ENCODE peak calls at places on chromosome 16, in nine cellular contexts. F, M, I, J, V, A, X, O and C are unnamed samples.
A peak's percentile ranks its signal among the peaks of the same experiment; 100 is the strongest.

GRCh38 chr16:49474741-49475140 is 101.1 kb downstream of the C16orf78 start:
- DNase-seq in F (peak; percentile 8), M (no peak), I (no peak), J (no peak), V (no peak), A (no peak), X (no peak), O (no peak), C (peak; percentile 30)

GRCh38 chr16:22152316-22152715 is 10.0 kb upstream of the SDR42E2 start:
- DNase-seq in F (no peak), M (no peak), I (no peak), J (no peak), V (no peak), A (no peak), X (no peak), O (no peak), C (no peak)

GRCh38 chr16:78210305-78210704 is 110.9 kb downstream of the WWOX start:
- DNase-seq in F (no peak), M (no peak), I (no peak), J (no peak), V (peak; percentile 94), A (no peak), X (no peak), O (no peak), C (no peak)

GRCh38 chr16:51535591-51535990 is 384.5 kb upstream of the SALL1 start:
- DNase-seq in F (no peak), M (no peak), I (no peak), J (no peak), V (no peak), A (no peak), X (no peak), O (no peak), C (no peak)

GRCh38 chr16:81004646-81005353 is 1.9 kb downstream of the CMC2 start:
- DNase-seq in F (no peak), M (peak; percentile 29), I (no peak), J (no peak), V (peak; percentile 67), A (no peak), X (peak; percentile 25), O (no peak), C (no peak)

GRCh38 chr16:53932975-53933374 is 229.0 kb downstream of the FTO start:
- DNase-seq in F (no peak), M (no peak), I (no peak), J (no peak), V (no peak), A (no peak), X (no peak), O (no peak), C (no peak)

GRCh38 chr16:12321363-12321762 is 344.8 kb downstream of the SNX29 start:
- DNase-seq in F (no peak), M (no peak), I (no peak), J (no peak), V (no peak), A (no peak), X (peak; percentile 73), O (no peak), C (no peak)

GRCh38 chr16:54651851-54652770 is 278.6 kb upstream of the IRX5 start:
- DNase-seq in F (no peak), M (no peak), I (no peak), J (no peak), V (peak; percentile 82), A (no peak), X (no peak), O (no peak), C (no peak)

GRCh38 chr16:52128407-52128806 is 418.5 kb downstream of the TOX3 start:
- DNase-seq in F (no peak), M (no peak), I (no peak), J (no peak), V (no peak), A (no peak), X (no peak), O (no peak), C (no peak)

GRCh38 chr16:51971184-51971583 is 575.8 kb downstream of the TOX3 start:
- DNase-seq in F (peak; percentile 46), M (peak; percentile 17), I (no peak), J (no peak), V (peak; percentile 63), A (no peak), X (peak; percentile 10), O (no peak), C (no peak)

GRCh38 chr16:81625544-81626152 is 153.4 kb upstream of the PLCG2 start:
- DNase-seq in F (no peak), M (no peak), I (peak; percentile 95), J (peak; percentile 78), V (peak; percentile 75), A (peak; percentile 67), X (no peak), O (peak; percentile 78), C (peak; percentile 75)

GRCh38 chr16:82694239-82694874 is 67.6 kb downstream of the CDH13 start:
- DNase-seq in F (no peak), M (no peak), I (no peak), J (no peak), V (peak; percentile 35), A (no peak), X (no peak), O (no peak), C (no peak)

GRCh38 chr16:2950400-2950724 is 13.7 kb upstream of the KREMEN2 start:
- DNase-seq in F (no peak), M (no peak), I (no peak), J (no peak), V (no peak), A (no peak), X (no peak), O (no peak), C (no peak)

GRCh38 chr16:51153275-51153991 is 2.4 kb upstream of the SALL1 start:
- DNase-seq in F (peak; percentile 44), M (no peak), I (no peak), J (no peak), V (no peak), A (no peak), X (no peak), O (no peak), C (no peak)

GRCh38 chr16:1789643-1790045 is 3.9 kb downstream of the IGFALS start:
- DNase-seq in F (no peak), M (no peak), I (no peak), J (no peak), V (no peak), A (no peak), X (no peak), O (peak; percentile 48), C (no peak)

GRCh38 chr16:88993006-88993787 is 16.2 kb upstream of the CBFA2T3 start:
- DNase-seq in F (no peak), M (no peak), I (no peak), J (no peak), V (no peak), A (peak; percentile 4), X (no peak), O (no peak), C (no peak)

GRCh38 chr16:77674888-77675287 is 47.4 kb upstream of the NUDT7 start:
- DNase-seq in F (no peak), M (no peak), I (no peak), J (no peak), V (no peak), A (no peak), X (no peak), O (no peak), C (no peak)

GRCh38 chr16:84941916-84942315 is 69.4 kb downstream of the ZDHHC7 start:
- DNase-seq in F (no peak), M (no peak), I (peak; percentile 84), J (no peak), V (peak; percentile 70), A (no peak), X (no peak), O (no peak), C (peak; percentile 77)

GRCh38 chr16:67779256-67780014 is 26.9 kb downstream of the RANBP10 start:
- DNase-seq in F (no peak), M (no peak), I (no peak), J (no peak), V (peak; percentile 86), A (no peak), X (no peak), O (peak; percentile 55), C (no peak)

GRCh38 chr16:86566601-86566965 is at the start of gene FOXC2:
- DNase-seq in F (peak; percentile 93), M (peak; percentile 83), I (peak; percentile 85), J (no peak), V (peak; percentile 95), A (peak; percentile 92), X (no peak), O (no peak), C (no peak)

GRCh38 chr16:63363738-63364137 is 1327.5 kb upstream of the CDH8 start:
- DNase-seq in F (no peak), M (no peak), I (no peak), J (no peak), V (no peak), A (no peak), X (no peak), O (no peak), C (no peak)